ENCODE peak calls at places on chromosomes 11 and 22, in six cellular contexts. One of them, this sample, is unnamed.
A peak's percentile ranks its signal among the peaks of the same experiment; 100 is the strongest.

GRCh38 chr11:40338062-40338461 is 1121.4 kb downstream of the LRRC4C start:
- DNase-seq in natural killer cell: no peak
- DNase-seq in transverse colon: no peak
- DNase-seq in heart left ventricle: no peak
- DNase-seq in astrocyte of the spinal cord: no peak
- DNase-seq in AG10803: no peak
- DNase-seq in this sample: no peak

GRCh38 chr11:96008161-96008560 is 84.3 kb upstream of the MTMR2 start:
- DNase-seq in natural killer cell: no peak
- DNase-seq in transverse colon: no peak
- DNase-seq in heart left ventricle: no peak
- DNase-seq in astrocyte of the spinal cord: no peak
- DNase-seq in AG10803: peak; percentile 63
- DNase-seq in this sample: no peak

GRCh38 chr22:27022256-27022655 is 364.9 kb downstream of the MIAT start:
- DNase-seq in natural killer cell: no peak
- DNase-seq in transverse colon: no peak
- DNase-seq in heart left ventricle: no peak
- DNase-seq in astrocyte of the spinal cord: no peak
- DNase-seq in AG10803: no peak
- DNase-seq in this sample: no peak

GRCh38 chr22:41417622-41418390 is 28.8 kb downstream of the TOB2 start:
- DNase-seq in natural killer cell: no peak
- DNase-seq in transverse colon: peak; percentile 89
- DNase-seq in heart left ventricle: peak; percentile 95
- DNase-seq in astrocyte of the spinal cord: peak; percentile 15
- DNase-seq in AG10803: peak; percentile 32
- DNase-seq in this sample: no peak

GRCh38 chr11:66609951-66610617 is 6.3 kb upstream of the RBM14 start:
- DNase-seq in natural killer cell: no peak
- DNase-seq in transverse colon: no peak
- DNase-seq in heart left ventricle: no peak
- DNase-seq in astrocyte of the spinal cord: no peak
- DNase-seq in AG10803: no peak
- DNase-seq in this sample: no peak

GRCh38 chr22:16559056-16559955 is 33.3 kb downstream of the CCT8L2 start:
- DNase-seq in natural killer cell: no peak
- DNase-seq in transverse colon: no peak
- DNase-seq in heart left ventricle: no peak
- DNase-seq in astrocyte of the spinal cord: no peak
- DNase-seq in AG10803: no peak
- DNase-seq in this sample: no peak

GRCh38 chr11:121152764-121153163 is 51.7 kb downstream of the TECTA start:
- DNase-seq in natural killer cell: no peak
- DNase-seq in transverse colon: no peak
- DNase-seq in heart left ventricle: no peak
- DNase-seq in astrocyte of the spinal cord: no peak
- DNase-seq in AG10803: no peak
- DNase-seq in this sample: no peak

GRCh38 chr22:44776535-44777363 is 24.4 kb downstream of the ARHGAP8 start:
- DNase-seq in natural killer cell: no peak
- DNase-seq in transverse colon: peak; percentile 42
- DNase-seq in heart left ventricle: no peak
- DNase-seq in astrocyte of the spinal cord: no peak
- DNase-seq in AG10803: no peak
- DNase-seq in this sample: no peak

GRCh38 chr22:47200273-47201051 is 438.0 kb downstream of the TBC1D22A start:
- DNase-seq in natural killer cell: peak; percentile 10
- DNase-seq in transverse colon: no peak
- DNase-seq in heart left ventricle: no peak
- DNase-seq in astrocyte of the spinal cord: no peak
- DNase-seq in AG10803: no peak
- DNase-seq in this sample: peak; percentile 10

GRCh38 chr22:45413368-45414211 is at the start of the genes RIBC2 and SMC1B:
- DNase-seq in natural killer cell: peak; percentile 56
- DNase-seq in transverse colon: peak; percentile 80
- DNase-seq in heart left ventricle: peak; percentile 77
- DNase-seq in astrocyte of the spinal cord: peak; percentile 79
- DNase-seq in AG10803: peak; percentile 68
- DNase-seq in this sample: peak; percentile 39

GRCh38 chr11:104776501-104777170 is 121.6 kb downstream of the CASP12 start:
- DNase-seq in natural killer cell: no peak
- DNase-seq in transverse colon: no peak
- DNase-seq in heart left ventricle: no peak
- DNase-seq in astrocyte of the spinal cord: no peak
- DNase-seq in AG10803: peak; percentile 6
- DNase-seq in this sample: no peak

GRCh38 chr11:118621071-118621815 is 13.8 kb downstream of the PHLDB1 start:
- DNase-seq in natural killer cell: no peak
- DNase-seq in transverse colon: peak; percentile 82
- DNase-seq in heart left ventricle: peak; percentile 93
- DNase-seq in astrocyte of the spinal cord: peak; percentile 93
- DNase-seq in AG10803: peak; percentile 86
- DNase-seq in this sample: peak; percentile 23

GRCh38 chr22:20111045-20111688 is 4.7 kb upstream of the RANBP1 start:
- DNase-seq in natural killer cell: no peak
- DNase-seq in transverse colon: no peak
- DNase-seq in heart left ventricle: peak; percentile 24
- DNase-seq in astrocyte of the spinal cord: peak; percentile 19
- DNase-seq in AG10803: peak; percentile 22
- DNase-seq in this sample: no peak
- TF ChIP-seq CTCF in natural killer cell: peak; percentile 22
- TF ChIP-seq CTCF in transverse colon: no peak
- TF ChIP-seq CTCF in heart left ventricle: peak; percentile 25
- TF ChIP-seq CTCF in astrocyte of the spinal cord: peak; percentile 55
- TF ChIP-seq CTCF in AG10803: peak; percentile 43
- TF ChIP-seq CTCF in this sample: no peak

GRCh38 chr11:125941606-125942275 is 4.1 kb upstream of the VSIG10L2 start:
- DNase-seq in natural killer cell: no peak
- DNase-seq in transverse colon: peak; percentile 69
- DNase-seq in heart left ventricle: peak; percentile 79
- DNase-seq in astrocyte of the spinal cord: peak; percentile 10
- DNase-seq in AG10803: peak; percentile 11
- DNase-seq in this sample: no peak

GRCh38 chr11:125941241-125941605 is 4.6 kb upstream of the VSIG10L2 start:
- DNase-seq in natural killer cell: no peak
- DNase-seq in transverse colon: no peak
- DNase-seq in heart left ventricle: no peak
- DNase-seq in astrocyte of the spinal cord: no peak
- DNase-seq in AG10803: no peak
- DNase-seq in this sample: no peak

GRCh38 chr11:125942771-125943428 is 2.9 kb upstream of the VSIG10L2 start:
- DNase-seq in natural killer cell: no peak
- DNase-seq in transverse colon: no peak
- DNase-seq in heart left ventricle: no peak
- DNase-seq in astrocyte of the spinal cord: no peak
- DNase-seq in AG10803: no peak
- DNase-seq in this sample: no peak

GRCh38 chr11:125943661-125944349 is 2.0 kb upstream of the VSIG10L2 start:
- DNase-seq in natural killer cell: no peak
- DNase-seq in transverse colon: no peak
- DNase-seq in heart left ventricle: no peak
- DNase-seq in astrocyte of the spinal cord: no peak
- DNase-seq in AG10803: no peak
- DNase-seq in this sample: no peak

GRCh38 chr11:125942276-125942611 is 3.6 kb upstream of the VSIG10L2 start:
- DNase-seq in natural killer cell: no peak
- DNase-seq in transverse colon: no peak
- DNase-seq in heart left ventricle: no peak
- DNase-seq in astrocyte of the spinal cord: no peak
- DNase-seq in AG10803: no peak
- DNase-seq in this sample: no peak
- TF ChIP-seq CTCF in natural killer cell: no peak
- TF ChIP-seq CTCF in transverse colon: no peak
- TF ChIP-seq CTCF in heart left ventricle: no peak
- TF ChIP-seq CTCF in astrocyte of the spinal cord: no peak
- TF ChIP-seq CTCF in AG10803: no peak
- TF ChIP-seq CTCF in this sample: no peak

DNA sequence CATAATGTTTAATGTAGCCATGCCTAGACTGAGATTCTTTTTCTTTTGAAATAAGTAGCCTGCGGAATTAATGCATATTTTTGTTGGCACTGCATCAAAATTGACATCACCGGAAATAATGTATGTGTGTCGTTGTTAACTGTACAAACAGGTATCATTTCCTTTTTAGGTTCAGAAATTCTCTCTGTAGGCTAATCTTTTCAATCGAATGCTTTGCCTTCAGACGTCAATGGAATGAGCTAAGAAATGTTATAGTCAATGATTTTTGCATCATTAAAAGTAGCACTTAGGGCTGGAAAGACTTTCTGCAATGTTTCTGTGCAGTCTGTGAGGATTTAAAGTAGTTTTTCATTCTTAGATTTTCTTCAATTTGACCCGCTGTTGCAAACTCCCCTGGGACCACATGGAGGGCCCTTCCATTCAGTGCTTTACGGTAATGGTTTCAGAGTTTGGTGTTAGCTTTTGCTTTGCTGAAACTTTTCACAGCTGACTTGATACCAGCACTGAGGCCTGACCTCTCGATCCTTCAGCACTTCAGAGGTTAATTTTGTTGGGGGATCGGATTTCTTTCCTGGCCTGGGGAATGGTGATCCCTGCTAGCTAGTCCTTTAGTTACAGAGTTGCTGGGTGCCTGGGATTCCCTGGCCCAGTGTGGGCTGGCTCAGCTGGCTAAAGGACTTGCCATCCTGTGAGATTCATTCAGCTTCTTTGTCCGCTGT is 137.8 kb downstream of the DBX1 start:
- DNase-seq in natural killer cell: no peak
- DNase-seq in transverse colon: no peak
- DNase-seq in heart left ventricle: no peak
- DNase-seq in astrocyte of the spinal cord: peak; percentile 76
- DNase-seq in AG10803: no peak
- DNase-seq in this sample: no peak
- TF ChIP-seq CTCF in natural killer cell: no peak
- TF ChIP-seq CTCF in transverse colon: no peak
- TF ChIP-seq CTCF in heart left ventricle: no peak
- TF ChIP-seq CTCF in astrocyte of the spinal cord: no peak
- TF ChIP-seq CTCF in AG10803: no peak
- TF ChIP-seq CTCF in this sample: no peak

GRCh38 chr11:14300661-14301304 is 58.2 kb downstream of the RRAS2 start:
- DNase-seq in natural killer cell: peak; percentile 43
- DNase-seq in transverse colon: peak; percentile 48
- DNase-seq in heart left ventricle: peak; percentile 40
- DNase-seq in astrocyte of the spinal cord: peak; percentile 80
- DNase-seq in AG10803: peak; percentile 80
- DNase-seq in this sample: no peak
- TF ChIP-seq CTCF in natural killer cell: peak; percentile 81
- TF ChIP-seq CTCF in transverse colon: peak; percentile 79
- TF ChIP-seq CTCF in heart left ventricle: peak; percentile 77
- TF ChIP-seq CTCF in astrocyte of the spinal cord: peak; percentile 87
- TF ChIP-seq CTCF in AG10803: peak; percentile 97
- TF ChIP-seq CTCF in this sample: peak; percentile 56

DNA sequence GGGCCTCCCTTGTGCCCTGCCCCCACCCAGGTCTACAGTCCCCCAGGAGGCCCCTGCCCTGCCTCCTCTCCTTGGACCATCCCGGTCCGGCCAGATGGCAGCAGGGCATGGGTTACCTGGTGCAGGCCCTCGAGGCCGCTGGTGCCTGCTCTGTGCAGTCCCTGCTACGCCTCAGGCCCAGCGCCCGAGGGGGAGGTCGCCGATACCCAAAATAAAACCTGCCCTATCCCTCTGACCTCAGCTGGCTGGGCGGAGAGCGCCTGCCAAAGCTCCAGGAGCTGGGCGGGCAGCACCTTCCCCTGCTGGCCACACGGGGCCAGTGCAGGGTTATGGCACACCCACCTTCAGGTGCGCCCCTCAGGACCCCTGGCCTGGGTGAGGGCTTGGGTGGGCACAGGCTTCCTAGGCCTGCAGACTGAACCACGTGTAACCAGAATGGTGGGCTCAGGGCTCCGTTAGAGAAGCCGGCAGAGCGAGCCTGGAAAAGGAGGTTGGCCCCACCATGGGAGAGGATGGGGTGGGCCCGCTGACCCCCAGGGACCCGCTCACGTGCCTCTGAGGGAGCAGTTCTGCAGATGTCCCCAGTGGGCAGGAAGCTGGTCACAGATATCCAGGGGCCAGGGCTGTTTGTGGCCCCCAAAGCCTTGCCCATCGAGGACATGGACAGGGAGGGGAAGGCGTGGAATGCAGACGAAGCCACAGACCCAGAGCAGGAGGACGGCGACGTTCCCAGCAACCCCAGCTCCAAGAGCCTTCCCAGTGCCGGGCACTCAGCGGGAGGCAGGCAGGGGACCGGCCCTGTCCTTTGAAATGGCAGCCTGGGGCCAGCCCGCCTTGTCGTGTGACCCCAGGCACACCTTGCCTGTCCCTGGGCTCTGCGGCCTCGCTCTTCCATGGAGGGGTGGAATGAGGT is 1.7 kb upstream of the TNNT3 start:
- DNase-seq in natural killer cell: no peak
- DNase-seq in transverse colon: no peak
- DNase-seq in heart left ventricle: peak; percentile 84
- DNase-seq in astrocyte of the spinal cord: no peak
- DNase-seq in AG10803: no peak
- DNase-seq in this sample: no peak
- TF ChIP-seq CTCF in natural killer cell: peak; percentile 46
- TF ChIP-seq CTCF in transverse colon: peak; percentile 50
- TF ChIP-seq CTCF in heart left ventricle: peak; percentile 64
- TF ChIP-seq CTCF in astrocyte of the spinal cord: peak; percentile 43
- TF ChIP-seq CTCF in AG10803: peak; percentile 18
- TF ChIP-seq CTCF in this sample: no peak

GRCh38 chr22:48428556-48429371 is 1398.9 kb downstream of the BRD1 start:
- DNase-seq in natural killer cell: no peak
- DNase-seq in transverse colon: no peak
- DNase-seq in heart left ventricle: no peak
- DNase-seq in astrocyte of the spinal cord: no peak
- DNase-seq in AG10803: peak; percentile 95
- DNase-seq in this sample: no peak
- TF ChIP-seq CTCF in natural killer cell: no peak
- TF ChIP-seq CTCF in transverse colon: no peak
- TF ChIP-seq CTCF in heart left ventricle: no peak
- TF ChIP-seq CTCF in astrocyte of the spinal cord: no peak
- TF ChIP-seq CTCF in AG10803: no peak
- TF ChIP-seq CTCF in this sample: no peak

GRCh38 chr11:31236052-31236652 is 133.4 kb downstream of the DCDC1 start:
- DNase-seq in natural killer cell: no peak
- DNase-seq in transverse colon: no peak
- DNase-seq in heart left ventricle: no peak
- DNase-seq in astrocyte of the spinal cord: peak; percentile 10
- DNase-seq in AG10803: no peak
- DNase-seq in this sample: no peak

GRCh38 chr11:31237819-31238771 is 131.4 kb downstream of the DCDC1 start:
- DNase-seq in natural killer cell: no peak
- DNase-seq in transverse colon: no peak
- DNase-seq in heart left ventricle: no peak
- DNase-seq in astrocyte of the spinal cord: no peak
- DNase-seq in AG10803: peak; percentile 9
- DNase-seq in this sample: no peak

GRCh38 chr11:31240340-31240904 is 129.1 kb downstream of the DCDC1 start:
- DNase-seq in natural killer cell: no peak
- DNase-seq in transverse colon: no peak
- DNase-seq in heart left ventricle: no peak
- DNase-seq in astrocyte of the spinal cord: peak; percentile 50
- DNase-seq in AG10803: peak; percentile 30
- DNase-seq in this sample: no peak
- TF ChIP-seq CTCF in natural killer cell: no peak
- TF ChIP-seq CTCF in transverse colon: no peak
- TF ChIP-seq CTCF in heart left ventricle: peak; percentile 28
- TF ChIP-seq CTCF in astrocyte of the spinal cord: peak; percentile 63
- TF ChIP-seq CTCF in AG10803: peak; percentile 62
- TF ChIP-seq CTCF in this sample: no peak